ENCODE peak calls at places on chromosomes 1 and 21, in ten cellular contexts. B, V, J, I, L, U, H, R, T and S are unnamed samples.

GRCh38 chr1:38009088-38009840 is 3.3 kb upstream of the UTP11 start:
- DNase-seq in U (peak; percentile 61), V (no peak), H (no peak), T (no peak), L (no peak), I (no peak), J (peak; percentile 70), B (no peak), R (no peak), S (no peak)

GRCh38 chr1:35914706-35915105 is 16.2 kb upstream of the AGO3 start:
- DNase-seq in V (no peak), H (no peak), J (no peak), T (no peak), I (no peak), L (no peak), R (no peak), U (no peak), B (no peak), S (no peak)

GRCh38 chr1:31064685-31065309 is 720 bp downstream of the PUM1 start:
- DNase-seq in L (no peak), H (peak; percentile 8), R (peak; percentile 24), I (peak; percentile 37), U (no peak), B (peak; percentile 22), V (peak; percentile 73), T (no peak), J (peak; percentile 16), S (no peak)

GRCh38 chr21:29256125-29256895 is 42.4 kb upstream of the BACH1 start:
- DNase-seq in R (no peak), I (no peak), T (no peak), J (no peak), B (no peak), H (no peak), U (no peak), L (no peak), V (peak; percentile 98), S (peak; percentile 85)

GRCh38 chr1:87418048-87418447 is 89.4 kb downstream of the LMO4 start:
- DNase-seq in R (no peak), U (no peak), I (no peak), L (no peak), V (no peak), T (no peak), B (no peak), J (no peak), H (no peak), S (no peak)

GRCh38 chr1:78437393-78437792 is 53.4 kb upstream of the PTGFR start:
- DNase-seq in L (no peak), B (no peak), T (no peak), I (no peak), U (peak; percentile 42), R (no peak), J (no peak), V (no peak), H (no peak), S (no peak)

GRCh38 chr1:151998611-151999362 is 5.1 kb upstream of the S100A10 start:
- DNase-seq in B (peak; percentile 91), V (no peak), R (no peak), U (no peak), T (no peak), I (no peak), J (no peak), H (no peak), L (no peak), S (no peak)

GRCh38 chr1:243596441-243597183 is 253.4 kb downstream of the AKT3 start:
- DNase-seq in L (no peak), H (no peak), T (no peak), R (no peak), U (peak; percentile 98), I (no peak), B (no peak), J (no peak), V (no peak), S (no peak)

GRCh38 chr1:55129194-55129728 is 85.9 kb downstream of the USP24 start:
- DNase-seq in J (no peak), V (no peak), H (no peak), U (peak; percentile 32), R (peak; percentile 24), I (no peak), B (peak; percentile 2), L (no peak), T (no peak), S (no peak)

GRCh38 chr1:228410015-228410414 is 3.4 kb upstream of the TRIM11 start:
- DNase-seq in L (no peak), B (no peak), I (no peak), J (no peak), T (no peak), H (no peak), R (peak; percentile 70), V (no peak), U (peak; percentile 51), S (no peak)